ENCODE peak calls at places on chromosome 17, in six cellular contexts. U, V, E, Q, X and J are unnamed samples.

GRCh38 chr17:37301288-37301687 is 74.5 kb upstream of the C17orf78 start:
- DNase-seq in U (no peak), V (no peak), E (no peak), Q (no peak), X (peak; percentile 17), J (no peak)

GRCh38 chr17:42895185-42895555 is 5.4 kb upstream of the G6PC1 start:
- DNase-seq in U (peak; percentile 88), V (no peak), E (peak; percentile 52), Q (peak; percentile 76), X (peak; percentile 15), J (no peak)

GRCh38 chr17:80372456-80372855 is 42.5 kb upstream of the ENDOV start:
- DNase-seq in U (no peak), V (no peak), E (no peak), Q (no peak), X (no peak), J (no peak)

GRCh38 chr17:5838661-5839300 is 231.4 kb upstream of the WSCD1 start:
- DNase-seq in U (no peak), V (no peak), E (no peak), Q (no peak), X (no peak), J (no peak)

GRCh38 chr17:44269118-44269794 is 1.3 kb upstream of the SLC4A1 start:
- DNase-seq in U (no peak), V (no peak), E (no peak), Q (no peak), X (no peak), J (no peak)

GRCh38 chr17:31405941-31406371 is 14.5 kb downstream of the RAB11FIP4 start:
- DNase-seq in U (no peak), V (no peak), E (no peak), Q (no peak), X (no peak), J (no peak)

GRCh38 chr17:57114085-57114673 is 29.1 kb downstream of the AKAP1 start:
- DNase-seq in U (peak; percentile 40), V (peak; percentile 52), E (peak; percentile 68), Q (peak; percentile 56), X (no peak), J (peak; percentile 20)

GRCh38 chr17:40555296-40556190 is 9.7 kb downstream of the CCR7 start:
- DNase-seq in U (no peak), V (no peak), E (no peak), Q (peak; percentile 13), X (no peak), J (no peak)

GRCh38 chr17:12665263-12666210 is at the start of gene MYOCD:
- DNase-seq in U (no peak), V (no peak), E (peak; percentile 27), Q (peak; percentile 64), X (no peak), J (no peak)

GRCh38 chr17:39634384-39634871 is 2.5 kb upstream of the STARD3 start:
- DNase-seq in U (no peak), V (no peak), E (peak; percentile 16), Q (no peak), X (no peak), J (no peak)

GRCh38 chr17:1597861-1598342 is 30.7 kb downstream of the SLC43A2 start:
- DNase-seq in U (peak; percentile 61), V (no peak), E (peak; percentile 44), Q (no peak), X (peak; percentile 31), J (no peak)

GRCh38 chr17:10349403-10349802 is 23.4 kb downstream of the MYH13 start:
- DNase-seq in U (no peak), V (no peak), E (no peak), Q (no peak), X (no peak), J (peak; percentile 30)

GRCh38 chr17:27631409-27631755 is 394 bp downstream of the LGALS9 start:
- DNase-seq in U (no peak), V (no peak), E (no peak), Q (no peak), X (no peak), J (no peak)

GRCh38 chr17:17165666-17166308 is 40.3 kb downstream of the PLD6 start:
- DNase-seq in U (no peak), V (no peak), E (no peak), Q (no peak), X (no peak), J (no peak)

GRCh38 chr17:17161759-17162158 is 44.4 kb downstream of the PLD6 start:
- DNase-seq in U (no peak), V (no peak), E (no peak), Q (no peak), X (no peak), J (no peak)

GRCh38 chr17:17164676-17165075 is 41.5 kb downstream of the PLD6 start:
- DNase-seq in U (no peak), V (no peak), E (no peak), Q (no peak), X (no peak), J (no peak)

GRCh38 chr17:17166446-17166845 is 39.7 kb downstream of the PLD6 start:
- DNase-seq in U (no peak), V (no peak), E (no peak), Q (no peak), X (no peak), J (no peak)

GRCh38 chr17:17164156-17164555 is 42.0 kb downstream of the PLD6 start:
- DNase-seq in U (no peak), V (no peak), E (no peak), Q (no peak), X (no peak), J (no peak)
- H3K4me3 ChIP-seq in U (no peak overlapping the region), V (no peak overlapping the region), E (no peak overlapping the region), Q (no peak overlapping the region), X (no peak overlapping the region), J (no peak overlapping the region)

DNA sequence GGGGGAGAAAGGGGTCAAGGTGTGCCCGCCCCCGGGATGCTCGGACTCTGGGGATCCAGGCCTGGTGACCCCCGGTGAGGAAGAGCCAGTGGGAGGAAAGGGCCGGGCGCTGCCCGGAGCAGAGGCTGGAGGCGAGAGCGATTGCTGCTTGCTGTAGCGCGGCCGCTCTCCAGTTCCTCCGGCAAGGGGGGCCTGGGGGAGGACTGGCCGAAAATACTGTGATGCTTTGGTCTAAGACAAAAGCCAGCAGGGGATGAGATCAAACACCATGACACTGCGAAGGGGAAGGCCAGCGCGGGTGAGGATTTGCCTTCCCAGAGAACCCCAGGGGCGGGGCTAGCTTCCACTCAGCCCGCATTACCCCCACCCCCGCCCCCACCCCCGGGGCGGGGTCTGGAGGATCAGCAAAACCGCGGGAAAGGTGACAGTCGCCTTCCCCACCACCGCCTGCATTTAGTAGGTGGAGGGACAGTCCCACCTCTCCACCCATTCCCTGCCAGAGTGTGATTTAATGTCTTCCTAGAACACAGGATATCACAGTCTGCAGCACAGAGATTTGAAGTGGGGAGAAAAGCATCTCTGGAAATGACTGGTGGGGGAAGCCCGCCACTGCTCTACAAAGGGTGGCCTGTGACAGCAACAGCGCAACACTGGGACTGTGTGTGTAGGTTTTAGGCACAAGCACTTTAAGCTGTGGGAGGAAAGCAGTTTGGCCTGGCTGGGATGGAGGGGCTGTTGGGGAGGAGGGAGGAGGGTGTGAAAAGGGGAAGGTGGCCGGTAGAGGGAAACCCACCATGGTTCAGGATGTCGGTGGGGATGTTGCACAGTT is 25.7 kb downstream of the MRC2 start:
- DNase-seq in U (peak; percentile 67), V (peak; percentile 13), E (peak; percentile 52), Q (peak; percentile 74), X (no peak), J (peak; percentile 64)
- H3K4me3 ChIP-seq in U (peak overlapping the region; percentile 39), V (peak overlapping the region; percentile 76), E (peak overlapping the region; percentile 17), Q (peak overlapping the region; percentile 33), X (peak overlapping the region; percentile 39), J (peak overlapping the region; percentile 60)

DNA sequence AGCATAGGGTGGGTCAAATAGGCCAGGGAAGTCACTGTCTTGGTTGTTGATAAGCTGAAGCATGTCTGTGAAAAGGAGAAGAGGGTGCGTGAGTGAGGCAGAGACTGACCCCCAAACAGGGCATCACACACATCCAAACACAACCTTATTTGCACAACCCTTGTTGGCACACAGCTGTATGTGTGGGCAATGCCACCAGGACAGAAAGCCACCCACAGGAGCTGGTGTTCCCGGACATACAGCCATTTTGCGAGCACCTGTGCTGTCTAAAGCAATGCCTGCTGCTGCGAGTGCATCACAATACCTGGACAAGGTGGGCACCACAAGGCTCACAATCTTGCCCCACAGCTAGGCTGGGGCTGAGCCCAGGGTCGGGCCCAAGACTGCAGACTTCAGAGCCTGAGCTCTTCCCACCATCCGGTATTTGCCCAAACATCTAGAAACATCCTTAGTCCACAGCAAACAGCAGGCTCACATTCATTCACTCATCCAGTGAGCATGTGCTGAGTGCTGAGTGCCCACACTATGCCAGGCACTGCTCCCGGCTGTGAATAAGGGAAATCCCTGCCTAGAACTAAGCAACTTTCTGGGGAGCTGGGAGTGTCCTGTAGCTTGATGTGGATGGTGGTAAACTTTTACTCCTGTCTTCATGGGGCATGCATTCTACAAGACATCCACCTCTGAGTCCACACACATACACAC is 16.2 kb downstream of the SREBF1 start:
- DNase-seq in U (no peak), V (no peak), E (no peak), Q (no peak), X (no peak), J (no peak)
- H3K4me3 ChIP-seq in U (no peak overlapping the region), V (no peak overlapping the region), E (no peak overlapping the region), Q (no peak overlapping the region), X (peak overlapping the region; percentile 53), J (no peak overlapping the region)

DNA sequence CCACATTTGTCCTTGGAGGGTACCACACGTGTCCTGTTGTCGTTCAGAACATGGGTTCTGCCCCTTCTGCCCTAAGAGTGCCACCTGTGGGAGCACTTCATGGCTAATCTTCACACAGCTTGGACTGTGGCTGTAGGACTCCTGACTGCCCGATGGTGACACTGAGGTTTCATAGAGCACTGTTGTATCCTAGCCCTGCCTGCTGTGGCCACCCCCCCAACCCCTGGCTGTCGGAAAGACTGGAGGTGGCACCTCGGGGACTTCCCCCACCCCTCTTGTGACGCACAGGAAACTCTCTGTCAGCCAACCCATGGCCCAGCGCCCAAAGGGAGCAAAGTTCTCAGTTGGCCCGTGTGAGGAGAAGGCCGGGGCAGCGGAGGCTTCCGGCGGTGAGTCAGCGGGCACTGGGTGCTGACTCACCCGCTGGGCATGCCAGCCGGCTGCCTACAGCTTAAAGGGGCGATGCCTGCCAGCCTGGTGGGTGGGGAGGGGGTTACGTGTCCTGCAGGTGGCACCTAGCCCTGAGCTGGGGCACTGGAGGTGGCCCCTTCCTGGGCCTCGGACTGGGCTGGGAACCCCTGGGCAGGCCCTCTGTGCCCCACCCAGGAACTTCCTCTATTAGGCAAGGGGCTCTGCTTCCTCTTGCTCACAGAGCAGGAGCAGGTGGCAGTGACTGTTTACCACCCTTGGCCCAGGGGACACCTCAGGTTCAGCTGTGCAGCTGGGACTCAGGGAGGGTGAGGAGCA is 3.4 kb downstream of the MAP2K3 start:
- DNase-seq in U (peak; percentile 99), V (peak; percentile 89), E (peak; percentile 99), Q (peak; percentile 88), X (peak; percentile 94), J (peak; percentile 74)
- H3K4me3 ChIP-seq in U (no peak overlapping the region), V (peak overlapping the region; percentile 78), E (peak overlapping the region; percentile 15), Q (peak overlapping the region; percentile 16), X (peak overlapping the region; percentile 82), J (peak overlapping the region; percentile 91)

GRCh38 chr17:62737513-62737912 is 70.6 kb downstream of the MARCHF10 start:
- DNase-seq in U (no peak), V (no peak), E (no peak), Q (no peak), X (no peak), J (no peak)

GRCh38 chr17:62740066-62740465 is 68.0 kb downstream of the MARCHF10 start:
- DNase-seq in U (no peak), V (no peak), E (no peak), Q (no peak), X (no peak), J (no peak)

GRCh38 chr17:62732125-62732524 is 76.0 kb downstream of the MARCHF10 start:
- DNase-seq in U (no peak), V (no peak), E (no peak), Q (no peak), X (no peak), J (no peak)

GRCh38 chr17:62739666-62740065 is 68.4 kb downstream of the MARCHF10 start:
- DNase-seq in U (no peak), V (no peak), E (no peak), Q (no peak), X (no peak), J (no peak)

GRCh38 chr17:62735027-62735651 is 73.0 kb downstream of the MARCHF10 start:
- DNase-seq in U (no peak), V (no peak), E (no peak), Q (no peak), X (no peak), J (no peak)
- H3K4me3 ChIP-seq in U (no peak overlapping the region), V (no peak overlapping the region), E (no peak overlapping the region), Q (no peak overlapping the region), X (no peak overlapping the region), J (no peak overlapping the region)